ENCODE peak calls at places on chromosomes 13 and 19, in eight cellular contexts. C, W, G, D, M, P, B and V are unnamed samples.

GRCh38 chr19:50759886-50760285 is 10.4 kb upstream of the GPR32 start:
- DNase-seq in W (no peak), C (no peak), G (no peak), B (no peak), D (no peak), M (no peak), P (no peak), V (no peak)

GRCh38 chr13:53068841-53069520 is 40.4 kb downstream of the OLFM4 start:
- DNase-seq in P (no peak), B (no peak), M (no peak), W (no peak), C (peak; percentile 28), D (no peak), G (no peak), V (no peak)

GRCh38 chr13:41370736-41371135 is 59.7 kb downstream of the NAA16 start:
- DNase-seq in P (no peak), D (no peak), G (no peak), M (no peak), W (no peak), C (no peak), B (no peak), V (no peak)

GRCh38 chr13:33057019-33057785 is 41.0 kb downstream of the KL start:
- DNase-seq in P (peak; percentile 54), M (no peak), G (no peak), B (no peak), D (no peak), W (peak; percentile 15), C (no peak), V (peak; percentile 31)

GRCh38 chr19:29645911-29646310 is 19.4 kb upstream of the PLEKHF1 start:
- DNase-seq in M (no peak), D (no peak), W (no peak), P (no peak), B (no peak), C (peak; percentile 30), G (no peak), V (peak; percentile 47)

GRCh38 chr19:35577918-35578317 is 8.1 kb upstream of the PMIS2 start:
- DNase-seq in C (no peak), D (no peak), M (no peak), B (no peak), P (no peak), W (no peak), G (no peak), V (no peak)

GRCh38 chr13:23466144-23467002 is 32.9 kb upstream of the SACS start:
- DNase-seq in B (peak; percentile 17), G (peak; percentile 46), C (peak; percentile 83), W (peak; percentile 33), D (peak; percentile 42), M (peak; percentile 46), P (peak; percentile 57), V (peak; percentile 86)

GRCh38 chr13:105996391-105997028 is 539.0 kb downstream of the EFNB2 start:
- DNase-seq in M (no peak), G (no peak), C (no peak), D (no peak), P (no peak), W (no peak), B (no peak), V (no peak)

GRCh38 chr13:102195566-102196462 is 206.0 kb downstream of the FGF14 start:
- DNase-seq in P (no peak), D (no peak), W (no peak), C (no peak), B (no peak), M (no peak), G (no peak), V (no peak)

GRCh38 chr13:99655351-99656091 is 154.2 kb downstream of the TM9SF2 start:
- DNase-seq in G (no peak), D (no peak), M (peak; percentile 20), W (peak; percentile 97), B (no peak), P (no peak), C (no peak), V (peak; percentile 9)

GRCh38 chr13:30745917-30746686 is 10.8 kb downstream of the ALOX5AP start:
- DNase-seq in D (no peak), W (no peak), C (no peak), G (no peak), B (no peak), P (no peak), M (no peak), V (peak; percentile 89)

GRCh38 chr13:20127563-20128458 is 33.0 kb downstream of the GJA3 start:
- DNase-seq in C (peak; percentile 23), G (peak; percentile 31), B (no peak), W (no peak), M (no peak), D (peak; percentile 10), P (peak; percentile 57), V (peak; percentile 61)

GRCh38 chr19:1744822-1745563 is 8.3 kb upstream of the ONECUT3 start:
- DNase-seq in G (no peak), M (no peak), C (no peak), W (no peak), P (no peak), D (no peak), B (no peak), V (no peak)